ENCODE peak calls at places on chromosomes 5 and 9, in four cellular contexts. One of them, this sample, is unnamed.
A peak's percentile ranks its signal among the peaks of the same experiment; 100 is the strongest.

GRCh38 chr9:99092643-99093491 is 12.0 kb upstream of the TGFBR1 start:
- DNase-seq in GM12892: no peak
- DNase-seq in NCI-H524 treated with DMSO at 0.1 percent for 48 hours: no peak
- DNase-seq in GM10248: no peak
- DNase-seq in this sample: no peak

GRCh38 chr5:75361310-75361709 is 24.3 kb downstream of the HMGCR start:
- DNase-seq in GM12892: no peak
- DNase-seq in NCI-H524 treated with DMSO at 0.1 percent for 48 hours: no peak
- DNase-seq in GM10248: no peak
- DNase-seq in this sample: no peak

GRCh38 chr5:164422400-164422799 is 917.0 kb downstream of the MAT2B start:
- DNase-seq in GM12892: no peak
- DNase-seq in NCI-H524 treated with DMSO at 0.1 percent for 48 hours: no peak
- DNase-seq in GM10248: no peak
- DNase-seq in this sample: peak; percentile 8

GRCh38 chr5:104265531-104266130 is 703.0 kb upstream of the NUDT12 start:
- DNase-seq in GM12892: no peak
- DNase-seq in NCI-H524 treated with DMSO at 0.1 percent for 48 hours: no peak
- DNase-seq in GM10248: no peak
- DNase-seq in this sample: peak; percentile 30

GRCh38 chr9:129089246-129089645 is 8.3 kb downstream of the DOLPP1 start:
- DNase-seq in GM12892: no peak
- DNase-seq in NCI-H524 treated with DMSO at 0.1 percent for 48 hours: no peak
- DNase-seq in GM10248: no peak
- DNase-seq in this sample: no peak

GRCh38 chr5:65059681-65060598 is 291.2 kb downstream of the CWC27 start:
- DNase-seq in GM12892: no peak
- DNase-seq in NCI-H524 treated with DMSO at 0.1 percent for 48 hours: no peak
- DNase-seq in GM10248: no peak
- DNase-seq in this sample: peak; percentile 60

GRCh38 chr5:168596927-168597326 is 17.8 kb upstream of the PANK3 start:
- DNase-seq in GM12892: no peak
- DNase-seq in NCI-H524 treated with DMSO at 0.1 percent for 48 hours: no peak
- DNase-seq in GM10248: no peak
- DNase-seq in this sample: no peak

GRCh38 chr9:93575706-93576295 is 583 bp upstream of the PHF2 start:
- DNase-seq in GM12892: peak; percentile 70
- DNase-seq in NCI-H524 treated with DMSO at 0.1 percent for 48 hours: no peak
- DNase-seq in GM10248: peak; percentile 70
- DNase-seq in this sample: no peak

GRCh38 chr9:27799326-27799725 is 226.0 kb upstream of the C9orf72 start:
- DNase-seq in GM12892: no peak
- DNase-seq in NCI-H524 treated with DMSO at 0.1 percent for 48 hours: no peak
- DNase-seq in GM10248: no peak
- DNase-seq in this sample: no peak

GRCh38 chr5:154881986-154882385 is 23.6 kb downstream of the CNOT8 start:
- DNase-seq in GM12892: no peak
- DNase-seq in NCI-H524 treated with DMSO at 0.1 percent for 48 hours: no peak
- DNase-seq in GM10248: no peak
- DNase-seq in this sample: no peak

GRCh38 chr5:139676951-139677367 is 28.8 kb downstream of the CXXC5 start:
- DNase-seq in GM12892: no peak
- DNase-seq in NCI-H524 treated with DMSO at 0.1 percent for 48 hours: no peak
- DNase-seq in GM10248: no peak
- DNase-seq in this sample: no peak

GRCh38 chr5:124884108-124884507 is 137.7 kb upstream of the ZNF608 start:
- DNase-seq in GM12892: no peak
- DNase-seq in NCI-H524 treated with DMSO at 0.1 percent for 48 hours: no peak
- DNase-seq in GM10248: no peak
- DNase-seq in this sample: no peak

GRCh38 chr5:66306105-66306843 is 162.2 kb downstream of the SREK1 start:
- DNase-seq in GM12892: peak; percentile 25
- DNase-seq in NCI-H524 treated with DMSO at 0.1 percent for 48 hours: no peak
- DNase-seq in GM10248: peak; percentile 62
- DNase-seq in this sample: peak; percentile 36

GRCh38 chr9:95250462-95251058 is 66.9 kb downstream of the FANCC start:
- DNase-seq in GM12892: no peak
- DNase-seq in NCI-H524 treated with DMSO at 0.1 percent for 48 hours: no peak
- DNase-seq in GM10248: no peak
- DNase-seq in this sample: no peak

GRCh38 chr5:429453-430188 is 13.4 kb upstream of the EXOC3 start:
- DNase-seq in GM12892: no peak
- DNase-seq in NCI-H524 treated with DMSO at 0.1 percent for 48 hours: no peak
- DNase-seq in GM10248: no peak
- DNase-seq in this sample: peak; percentile 42

GRCh38 chr5:14115323-14115895 is 27.7 kb upstream of the TRIO start:
- DNase-seq in GM12892: no peak
- DNase-seq in NCI-H524 treated with DMSO at 0.1 percent for 48 hours: no peak
- DNase-seq in GM10248: no peak
- DNase-seq in this sample: no peak

GRCh38 chr9:89712285-89712684 is 107.5 kb downstream of the GADD45G start:
- DNase-seq in GM12892: no peak
- DNase-seq in NCI-H524 treated with DMSO at 0.1 percent for 48 hours: no peak
- DNase-seq in GM10248: no peak
- DNase-seq in this sample: no peak

GRCh38 chr9:99012957-99013512 is 69.3 kb downstream of the COL15A1 start:
- DNase-seq in GM12892: no peak
- DNase-seq in NCI-H524 treated with DMSO at 0.1 percent for 48 hours: no peak
- DNase-seq in GM10248: no peak
- DNase-seq in this sample: no peak

This sample was measured in astrocyte.